ENCODE peak calls at places on chromosome 19, in seven cellular contexts. U is prostate gland, N is heart left ventricle, S is A549, B is body of pancreas, Z is NB4, G is IMR-90. W is an unnamed sample.

GRCh38 chr19:27974082-27974513 is 1238.9 kb downstream of the UQCRFS1 start:
- DNase-seq in U (no peak), N (no peak), S (peak; percentile 44), B (peak; percentile 43), Z (peak; percentile 25), G (no peak), W (no peak)

GRCh38 chr19:15841875-15842569 is 26.6 kb upstream of the OR10H1 start:
- DNase-seq in U (no peak), N (no peak), S (no peak), B (no peak), Z (peak; percentile 25), G (no peak), W (no peak)

GRCh38 chr19:7971553-7972520 is 28.4 kb upstream of the TIMM44 start:
- DNase-seq in U (no peak), N (no peak), S (no peak), B (no peak), Z (no peak), G (no peak), W (no peak)

GRCh38 chr19:38079926-38080380 is 144.1 kb downstream of the DPF1 start:
- DNase-seq in U (peak; percentile 37), N (no peak), S (peak; percentile 78), B (peak; percentile 50), Z (peak; percentile 23), G (peak; percentile 95), W (peak; percentile 99)

GRCh38 chr19:5403968-5404640 is 51.1 kb upstream of the ZNRF4 start:
- DNase-seq in U (peak; percentile 49), N (peak; percentile 88), S (peak; percentile 79), B (peak; percentile 69), Z (peak; percentile 79), G (peak; percentile 81), W (peak; percentile 86)

GRCh38 chr19:55623130-55623868 is 1.1 kb downstream of the ZNF784 start:
- DNase-seq in U (no peak), N (no peak), S (no peak), B (no peak), Z (no peak), G (no peak), W (no peak)

GRCh38 chr19:35059006-35059798 is 17.7 kb downstream of the HPN start:
- DNase-seq in U (no peak), N (no peak), S (no peak), B (no peak), Z (no peak), G (no peak), W (no peak)

GRCh38 chr19:29714371-29714952 is 599 bp downstream of the C19orf12 start:
- DNase-seq in U (no peak), N (no peak), S (no peak), B (peak; percentile 35), Z (peak; percentile 13), G (no peak), W (peak; percentile 36)

GRCh38 chr19:29520390-29520789 is 5.4 kb upstream of the VSTM2B start:
- DNase-seq in U (no peak), N (no peak), S (no peak), B (no peak), Z (no peak), G (no peak), W (no peak)

GRCh38 chr19:29233591-29233990 is 20.6 kb upstream of the UQCRFS1 start:
- DNase-seq in U (no peak), N (no peak), S (no peak), B (no peak), Z (no peak), G (no peak), W (no peak)

GRCh38 chr19:55857149-55857548 is 20.8 kb downstream of the NLRP4 start:
- DNase-seq in U (no peak), N (no peak), S (no peak), B (no peak), Z (peak; percentile 10), G (no peak), W (no peak)

GRCh38 chr19:58519087-58519354 is 589 bp downstream of the ZBTB45 start:
- DNase-seq in U (peak; percentile 37), N (peak; percentile 76), S (peak; percentile 85), B (peak; percentile 69), Z (peak; percentile 85), G (peak; percentile 74), W (peak; percentile 92)

GRCh38 chr19:16070366-16070990 is 5.8 kb upstream of the TPM4 start:
- DNase-seq in U (peak; percentile 92), N (peak; percentile 48), S (peak; percentile 84), B (peak; percentile 74), Z (peak; percentile 77), G (no peak), W (peak; percentile 59)

GRCh38 chr19:6533746-6534418 is 3.1 kb downstream of the TNFSF9 start:
- DNase-seq in U (no peak), N (no peak), S (no peak), B (no peak), Z (no peak), G (no peak), W (no peak)

GRCh38 chr19:4744451-4745170 is 21.0 kb upstream of the DPP9 start:
- DNase-seq in U (no peak), N (no peak), S (peak; percentile 52), B (peak; percentile 67), Z (peak; percentile 41), G (peak; percentile 95), W (peak; percentile 77)

GRCh38 chr19:47663435-47663910 is 49.7 kb upstream of the EHD2 start:
- DNase-seq in U (no peak), N (no peak), S (peak; percentile 31), B (no peak), Z (peak; percentile 65), G (peak; percentile 96), W (peak; percentile 30)

GRCh38 chr19:40990972-40991381 is at the start of gene CYP2B6:
- DNase-seq in U (no peak), N (no peak), S (no peak), B (no peak), Z (no peak), G (no peak), W (no peak)

DNA sequence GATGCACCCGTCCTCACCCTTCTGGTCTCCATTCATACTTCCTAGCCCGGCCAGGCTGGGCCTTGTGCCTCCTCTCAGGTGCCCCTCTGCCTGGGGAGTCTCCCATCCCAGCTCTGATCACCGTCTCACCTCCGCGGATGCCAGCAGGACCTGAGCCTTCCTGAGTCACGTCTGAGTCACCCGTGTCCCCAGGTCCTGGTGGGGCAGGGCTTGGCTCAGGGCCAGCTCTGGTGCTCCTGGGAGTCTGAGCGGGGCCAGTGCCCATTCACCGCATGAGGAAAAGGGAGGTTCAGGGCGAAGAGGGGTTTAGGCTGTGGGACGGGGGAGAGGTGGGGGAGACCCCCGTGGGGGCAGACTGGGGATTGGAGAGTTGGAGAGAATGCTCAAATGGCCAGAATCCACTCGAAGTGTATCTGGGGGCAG is 593 bp downstream of the ATP8B3 start:
- DNase-seq in U (peak; percentile 46), N (peak; percentile 56), S (peak; percentile 81), B (peak; percentile 80), Z (peak; percentile 55), G (peak; percentile 67), W (peak; percentile 99)
- TF ChIP-seq POLR2A in U (no peak), N (no peak), S (no peak), B (no peak), Z (no peak), G (no peak), W (peak; percentile 46)

GRCh38 chr19:3175761-3176714 is 2.5 kb upstream of the S1PR4 start:
- DNase-seq in U (peak; percentile 83), N (no peak), S (peak; percentile 87), B (peak; percentile 37), Z (no peak), G (peak; percentile 65), W (no peak)
- TF ChIP-seq POLR2A in U (no peak), N (no peak), S (no peak), B (no peak), Z (no peak), G (no peak), W (peak; percentile 3)

GRCh38 chr19:14006766-14007562 is 844 bp upstream of the RFX1 start:
- DNase-seq in U (no peak), N (peak; percentile 91), S (no peak), B (no peak), Z (no peak), G (no peak), W (peak; percentile 68)

GRCh38 chr19:14004619-14005380 is 1.3 kb downstream of the RFX1 start:
- DNase-seq in U (peak; percentile 49), N (peak; percentile 78), S (no peak), B (peak; percentile 83), Z (peak; percentile 60), G (no peak), W (no peak)

GRCh38 chr19:14005381-14006084 is 587 bp downstream of the RFX1 start:
- DNase-seq in U (peak; percentile 92), N (peak; percentile 92), S (peak; percentile 87), B (peak; percentile 93), Z (peak; percentile 89), G (peak; percentile 75), W (no peak)

GRCh38 chr19:14003279-14004051 is 2.7 kb downstream of the RFX1 start:
- DNase-seq in U (no peak), N (peak; percentile 29), S (no peak), B (no peak), Z (no peak), G (no peak), W (no peak)

DNA sequence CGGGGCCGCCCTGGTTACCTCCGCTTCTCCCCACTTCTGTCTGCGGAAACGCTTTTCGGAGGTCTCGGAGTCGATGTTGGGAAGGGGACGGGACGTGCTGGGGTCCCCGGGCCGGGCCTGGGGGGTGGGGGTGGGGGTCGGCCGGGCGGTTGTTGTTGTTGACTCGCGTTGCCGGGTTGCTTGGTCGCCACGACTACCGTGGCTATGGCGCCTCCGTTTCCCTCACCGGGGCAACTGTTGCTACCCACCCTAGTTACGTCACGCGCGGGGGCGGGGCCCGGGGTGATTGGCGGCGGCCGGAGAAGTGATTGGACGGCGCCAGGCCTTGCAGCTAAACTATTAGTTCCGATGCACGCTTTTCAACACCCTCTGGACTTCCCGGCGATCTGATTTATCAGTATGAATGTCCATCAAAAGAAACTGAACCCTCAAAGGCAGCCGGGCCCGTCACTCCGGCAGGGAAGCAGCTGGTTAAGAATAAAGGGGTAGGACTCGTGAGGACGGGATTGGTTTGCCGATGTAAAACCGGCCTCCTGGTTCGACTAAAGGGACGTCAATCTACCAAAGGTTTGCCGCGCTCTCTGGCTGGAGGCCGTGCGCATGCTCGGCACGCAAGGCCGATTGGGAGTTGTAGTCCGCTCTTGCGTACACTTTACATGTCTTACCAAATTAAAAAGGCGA is at the start of gene RFX1:
- DNase-seq in U (peak; percentile 99), N (peak; percentile 100), S (peak; percentile 99), B (peak; percentile 100), Z (peak; percentile 99), G (peak; percentile 100), W (peak; percentile 88)
- TF ChIP-seq POLR2A in U (no peak), N (no peak), S (no peak), B (no peak), Z (no peak), G (peak; percentile 52), W (no peak)

DNA sequence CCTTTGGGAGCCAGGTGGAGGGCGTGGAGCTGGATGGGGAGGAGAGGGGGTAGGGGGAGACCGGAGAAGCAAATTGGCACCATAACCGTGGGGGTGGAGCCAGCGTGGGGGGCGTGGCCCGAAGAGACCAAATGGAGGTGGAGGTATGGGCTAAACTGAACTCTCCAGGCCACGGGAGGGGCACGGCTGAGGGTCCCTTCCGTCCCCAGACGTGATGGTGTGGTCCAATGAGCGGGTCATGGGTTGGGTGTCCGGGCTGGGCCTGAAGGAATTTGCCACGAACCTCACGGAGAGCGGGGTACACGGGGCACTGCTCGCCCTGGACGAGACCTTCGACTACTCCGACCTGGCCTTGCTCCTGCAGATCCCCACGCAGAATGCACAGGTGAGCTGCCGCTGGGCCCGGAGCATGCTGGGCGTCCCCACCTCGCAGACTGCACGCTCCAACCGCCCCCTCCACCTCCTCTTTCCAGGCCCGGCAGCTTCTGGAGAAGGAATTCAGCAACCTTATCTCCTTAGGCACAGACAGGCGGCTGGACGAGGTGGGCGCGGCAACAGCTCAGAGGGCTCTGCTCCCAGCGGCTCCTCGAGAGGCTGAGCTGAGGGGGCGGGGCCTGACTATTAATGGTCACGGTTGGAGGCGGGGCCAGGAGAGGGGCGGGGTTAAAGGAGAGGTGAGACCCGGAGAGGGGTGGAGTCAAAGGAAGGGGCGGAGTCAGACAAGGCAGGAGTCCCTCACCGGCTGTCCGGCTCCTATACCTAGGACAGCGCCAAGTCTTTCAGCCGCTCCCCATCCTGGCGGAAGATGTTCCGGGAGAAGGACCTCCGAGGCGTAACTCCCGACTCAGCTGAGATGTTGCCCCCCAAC is 6.2 kb downstream of the HRC start:
- DNase-seq in U (peak; percentile 99), N (peak; percentile 99), S (peak; percentile 96), B (peak; percentile 99), Z (peak; percentile 71), G (peak; percentile 86), W (peak; percentile 77)
- TF ChIP-seq POLR2A in U (peak; percentile 96), N (peak; percentile 85), S (peak; percentile 33), B (peak; percentile 34), Z (no peak), G (no peak), W (peak; percentile 26)

W was measured in H54.